ENCODE peak calls at places on chromosomes 3 and 15, in four cellular contexts. E is MM.1S, M is HepG2, U is astrocyte. C is an unnamed sample. For H3K79me2, the result is how much of the 10 kb centered on the place peaks cover.

GRCh38 chr3:23372296-23372695 is 169.2 kb downstream of the UBE2E2 start:
- DNase-seq in E (no peak), M (no peak), U (no peak), C (no peak)

GRCh38 chr3:104750581-104750980 is 616.1 kb upstream of the ALCAM start:
- DNase-seq in E (peak), M (no peak), U (no peak), C (no peak)

GRCh38 chr15:81322708-81323253 is 1.2 kb downstream of the STARD5 start:
- DNase-seq in E (peak), M (no peak), U (no peak), C (no peak)

GRCh38 chr15:65824031-65824743 is 32.1 kb upstream of the DENND4A start:
- DNase-seq in E (peak), M (peak), U (peak), C (peak)

GRCh38 chr15:70787001-70787400 is 23.6 kb upstream of the UACA start:
- DNase-seq in E (no peak), M (no peak), U (no peak), C (no peak)

GRCh38 chr15:71425388-71425787 is 310.1 kb downstream of the THSD4 start:
- DNase-seq in E (no peak), M (no peak), U (no peak), C (no peak)

GRCh38 chr3:4723921-4724698 is 231.0 kb downstream of the ITPR1 start:
- DNase-seq in E (no peak), M (peak), U (no peak), C (no peak)

GRCh38 chr15:25710184-25710583 is 152.9 kb downstream of the ATP10A start:
- DNase-seq in E (no peak), M (peak), U (no peak), C (no peak)

GRCh38 chr15:83118968-83119367 is 11.5 kb downstream of the TM6SF1 start:
- DNase-seq in E (no peak), M (no peak), U (no peak), C (no peak)

GRCh38 chr3:126154391-126155279 is 25.8 kb downstream of the ALDH1L1 start:
- DNase-seq in E (no peak), M (no peak), U (no peak), C (no peak)

GRCh38 chr3:31615071-31615875 is 82.5 kb downstream of the STT3B start:
- DNase-seq in E (no peak), M (no peak), U (no peak), C (no peak)

GRCh38 chr15:54820811-54821210 is 375.9 kb downstream of the RSL24D1 start:
- DNase-seq in E (no peak), M (no peak), U (no peak), C (no peak)

GRCh38 chr15:101167791-101168462 is 83.9 kb downstream of the CHSY1 start:
- DNase-seq in E (no peak), M (peak), U (peak), C (peak)

GRCh38 chr3:50675179-50676030 is 678 bp downstream of the DOCK3 start:
- DNase-seq in E (peak), M (no peak), U (no peak), C (no peak)

GRCh38 chr3:62798000-62798399 is 77.2 kb downstream of the CADPS start:
- DNase-seq in E (no peak), M (no peak), U (no peak), C (no peak)

GRCh38 chr3:62805578-62805977 is 69.6 kb downstream of the CADPS start:
- DNase-seq in E (no peak), M (no peak), U (no peak), C (no peak)

GRCh38 chr3:62803276-62803675 is 71.9 kb downstream of the CADPS start:
- DNase-seq in E (no peak), M (no peak), U (no peak), C (no peak)
- TF ChIP-seq CTCF in E (no peak), M (peak), U (no peak), C (no peak)

DNA sequence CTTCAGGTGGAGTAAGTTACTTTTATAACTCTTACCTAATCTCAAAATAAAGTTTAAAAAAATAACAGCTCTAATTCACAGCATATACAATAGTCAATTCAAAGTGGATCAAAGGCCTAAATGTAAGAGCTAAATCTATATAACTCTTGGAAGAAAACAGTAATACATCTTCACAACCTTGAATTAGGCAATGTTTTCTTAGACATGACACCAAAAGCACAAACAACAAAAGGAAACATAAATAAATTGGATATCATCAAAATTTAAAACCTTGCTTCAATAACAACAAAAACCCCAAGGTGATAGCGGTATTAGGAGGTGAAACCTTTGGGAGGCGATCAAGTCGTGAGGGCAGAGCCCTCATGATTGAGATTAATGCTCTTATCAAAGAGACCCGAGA is 12.8 kb downstream of the DENND6A start:
- DNase-seq in E (no peak), M (no peak), U (no peak), C (no peak)
- H3K79me2 ChIP-seq in E (under half), M (under half), U (half or more), C (under half)

GRCh38 chr3:12138044-12138443 is 20.7 kb downstream of the TIMP4 start:
- DNase-seq in E (peak), M (no peak), U (no peak), C (peak)

GRCh38 chr3:12136371-12136770 is 22.3 kb downstream of the TIMP4 start:
- DNase-seq in E (no peak), M (no peak), U (no peak), C (no peak)

GRCh38 chr3:12142476-12142875 is 16.2 kb downstream of the TIMP4 start:
- DNase-seq in E (no peak), M (no peak), U (no peak), C (no peak)

GRCh38 chr3:12141350-12141749 is 17.4 kb downstream of the TIMP4 start:
- DNase-seq in E (no peak), M (no peak), U (no peak), C (no peak)

DNA sequence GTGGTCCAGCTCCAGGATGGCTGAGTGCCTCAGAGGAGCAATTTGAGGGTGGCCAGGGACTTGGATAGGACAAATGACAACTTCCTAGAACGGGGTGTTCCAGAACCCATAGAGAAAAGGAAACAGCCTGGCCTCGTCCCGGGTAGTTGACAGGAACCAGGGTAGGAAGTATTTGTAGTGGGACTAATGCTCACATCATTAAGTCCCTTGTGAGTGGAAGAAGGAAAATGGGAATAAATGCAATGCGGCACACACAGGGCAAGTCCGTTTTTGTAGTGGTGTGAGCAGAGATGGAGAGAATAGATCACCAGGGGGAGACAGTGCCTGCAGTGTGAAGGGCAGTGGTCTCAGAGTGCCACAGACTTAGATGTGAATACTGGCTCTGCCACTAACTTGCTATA is 19.6 kb downstream of the TIMP4 start:
- DNase-seq in E (no peak), M (peak), U (peak), C (peak)
- TF ChIP-seq CTCF in E (no peak), M (peak), U (peak), C (peak)

DNA sequence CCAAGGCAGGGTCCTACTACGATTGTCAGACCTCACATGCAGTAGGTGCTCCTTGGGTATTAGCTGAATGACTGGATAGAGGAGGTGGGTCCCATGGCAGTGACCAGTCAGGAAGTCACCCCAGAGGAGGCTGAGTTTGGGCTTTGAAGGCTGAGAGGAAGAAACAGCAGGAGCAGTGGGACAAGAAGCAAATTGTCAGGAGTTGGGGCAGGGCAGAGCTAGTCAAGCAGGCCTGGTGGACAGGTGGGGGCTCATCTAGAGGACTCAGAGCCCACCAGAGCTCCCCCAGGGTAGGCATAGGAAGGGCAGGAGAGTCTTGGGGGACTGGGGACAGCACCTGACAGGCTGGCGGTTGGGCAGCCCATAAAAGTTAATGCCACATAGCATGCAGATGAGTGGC is 3.1 kb downstream of the NBEAL2 start:
- DNase-seq in E (no peak), M (no peak), U (no peak), C (no peak)
- H3K79me2 ChIP-seq in E (half or more), M (under half), U (under half), C (under half)

GRCh38 chr15:59616390-59616789 is 4.8 kb downstream of the GCNT3 start:
- DNase-seq in E (no peak), M (peak), U (no peak), C (no peak)

DNA sequence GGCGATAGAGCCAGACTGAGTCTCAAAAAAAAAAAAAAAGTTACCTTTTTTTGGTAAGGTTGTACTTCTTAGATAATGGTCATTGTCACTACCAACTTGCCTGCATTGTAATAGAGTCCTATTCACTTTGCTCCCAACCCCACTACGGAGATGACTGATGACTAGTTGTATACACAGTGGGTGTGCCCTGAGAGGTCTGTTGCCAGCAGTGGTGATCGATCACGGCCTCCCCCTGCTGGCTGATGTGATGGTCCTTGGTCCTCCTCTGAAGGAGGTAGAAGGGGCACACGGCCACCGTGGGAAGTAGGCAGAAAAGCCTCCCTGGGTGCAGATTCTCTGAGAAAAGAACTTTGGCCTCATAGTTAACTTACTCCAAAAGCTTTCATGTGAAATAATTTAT is 10.7 kb downstream of the GCNT3 start:
- DNase-seq in E (peak), M (peak), U (peak), C (peak)
- TF ChIP-seq CTCF in E (peak), M (peak), U (peak), C (peak)

DNA sequence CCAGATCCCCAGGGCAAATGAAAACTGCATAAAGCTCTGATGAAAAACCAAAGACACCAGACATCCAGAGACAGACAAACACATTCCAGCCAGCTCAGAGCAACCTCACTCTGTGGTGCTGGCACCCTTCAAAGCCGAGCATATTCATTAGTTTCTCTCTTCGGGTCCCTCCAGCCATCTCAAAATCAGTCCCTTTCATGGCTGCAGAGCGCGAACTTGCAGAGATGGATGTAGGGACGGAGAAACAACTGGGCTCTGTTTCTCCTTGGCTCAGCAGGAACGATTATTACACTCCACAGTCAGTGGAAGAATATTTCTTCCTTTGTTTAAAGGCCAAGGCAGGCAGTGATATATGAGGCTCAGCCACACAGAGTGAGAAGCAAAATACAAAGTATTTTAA is 50.4 kb upstream of the SYN2 start:
- DNase-seq in E (no peak), M (no peak), U (no peak), C (no peak)
- H3K79me2 ChIP-seq in E (under half), M (under half), U (under half), C (under half)

DNA sequence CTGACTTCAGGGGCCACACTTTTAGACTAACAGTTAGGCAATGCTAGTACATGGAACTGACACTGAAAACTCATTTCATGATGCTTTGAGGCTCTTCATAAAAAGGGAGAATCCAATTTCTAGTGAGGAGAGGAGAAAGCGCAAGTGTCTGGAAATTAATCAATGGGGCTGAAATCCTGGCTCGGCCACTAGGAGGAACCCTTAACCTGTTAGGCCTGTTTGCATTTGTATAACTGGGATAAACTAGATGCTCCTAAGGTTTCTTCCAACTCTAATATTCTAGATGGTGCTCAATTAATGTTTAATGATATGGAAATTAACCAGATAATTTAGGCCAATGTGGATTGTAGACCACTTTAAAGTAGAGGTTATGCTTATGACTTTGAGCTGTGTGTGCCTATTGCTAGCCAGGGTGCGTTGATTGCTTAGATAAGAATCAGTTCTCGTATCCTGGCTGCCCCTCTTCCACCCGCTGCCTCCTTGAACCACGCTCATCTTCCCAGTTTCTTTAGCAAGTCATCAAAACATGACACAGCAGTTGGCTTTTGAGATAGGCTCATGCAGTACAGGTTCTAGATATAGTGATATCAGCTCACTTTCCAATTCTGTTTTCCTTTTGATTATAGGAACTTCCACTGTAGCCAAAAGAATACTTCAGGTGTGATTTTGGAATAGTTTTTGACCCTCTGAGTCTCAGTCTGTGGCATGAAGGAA is 16.8 kb upstream of the CRBN start:
- DNase-seq in E (peak), M (no peak), U (no peak), C (peak)
- TF ChIP-seq CTCF in E (peak), M (peak), U (peak), C (peak)

DNA sequence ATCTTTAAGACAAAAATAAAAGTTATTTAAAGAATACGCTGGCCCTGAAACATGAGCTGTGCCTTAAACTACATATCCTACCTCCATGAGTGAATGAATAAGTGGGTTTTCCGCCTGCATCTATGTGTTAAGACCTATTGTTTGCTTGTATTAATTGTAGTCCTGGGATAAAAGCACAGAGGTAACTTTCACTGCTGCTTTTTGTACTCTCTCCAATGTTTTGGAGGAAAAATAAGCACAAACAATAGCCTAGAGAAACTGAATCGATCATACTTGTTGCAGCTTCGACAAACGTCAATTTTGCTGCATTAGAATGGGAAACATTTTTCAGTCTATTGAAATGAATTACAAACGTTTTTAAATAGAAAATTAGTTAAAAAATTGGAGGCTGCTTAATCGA is 1.3 kb upstream of the CTNNB1 start:
- DNase-seq in E (no peak), M (no peak), U (no peak), C (no peak)
- H3K79me2 ChIP-seq in E (under half), M (under half), U (under half), C (under half)

DNA sequence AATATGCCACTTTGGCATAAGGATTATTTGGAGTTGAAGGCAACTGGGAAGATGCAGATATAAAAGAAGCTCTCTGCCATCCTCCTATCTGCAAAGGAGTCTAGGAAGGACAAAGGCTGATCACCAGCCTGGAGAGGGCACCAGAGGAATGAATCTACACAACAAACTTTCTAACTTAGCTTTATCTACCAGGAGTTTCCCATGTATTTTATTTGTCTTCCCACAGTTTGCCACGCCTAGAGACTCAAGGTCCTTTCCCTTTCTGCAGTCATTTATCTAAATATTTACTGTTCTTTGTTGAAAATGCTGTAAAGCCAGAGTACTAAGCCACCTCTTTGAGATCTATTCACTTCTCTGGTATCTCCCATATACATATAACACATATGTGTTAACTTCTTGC is 32.2 kb downstream of the GPR176 start:
- DNase-seq in E (no peak), M (peak), U (no peak), C (peak)
- TF ChIP-seq CTCF in E (peak), M (peak), U (no peak), C (peak)

C was measured in fibroblast of lung.